ENCODE peak calls at places on chromosomes 3 and 15, in four cellular contexts. L is germinal center, J is A172, X is GM23338. E is an unnamed sample.

GRCh38 chr3:138678874-138679392 is 70.4 kb downstream of the FAIM start:
- DNase-seq in L (no peak), X (no peak), J (no peak), E (no peak)

GRCh38 chr3:29537889-29538609 is 257.2 kb downstream of the RBMS3 start:
- DNase-seq in X (no peak), J (no peak), L (no peak), E (no peak)

GRCh38 chr3:172106989-172107388 is 67.6 kb downstream of the FNDC3B start:
- DNase-seq in X (no peak), J (no peak), L (peak), E (peak)

GRCh38 chr3:31165399-31165860 is 271.0 kb upstream of the GADL1 start:
- DNase-seq in L (no peak), J (peak), X (no peak), E (no peak)

GRCh38 chr15:82540984-82541431 is 751 bp upstream of the RPS17 start:
- DNase-seq in J (no peak), X (peak), L (peak), E (peak)

GRCh38 chr3:88150371-88150770 is 612 bp downstream of the C3orf38 start:
- DNase-seq in L (peak), X (no peak), J (no peak), E (peak)

GRCh38 chr3:45402138-45402537 is 13.8 kb downstream of the LARS2 start:
- DNase-seq in L (no peak), X (no peak), J (no peak), E (no peak)

GRCh38 chr3:141955163-141955562 is 78.7 kb downstream of the ATP1B3 start:
- DNase-seq in J (peak), L (no peak), X (no peak), E (peak)

GRCh38 chr3:51930439-51930838 is 11.3 kb downstream of the RRP9 start:
- DNase-seq in X (no peak), J (no peak), L (no peak), E (no peak)

GRCh38 chr3:10447527-10448260 is 57.7 kb downstream of the ATP2B2 start:
- DNase-seq in L (no peak), X (no peak), J (no peak), E (no peak)

GRCh38 chr15:75354454-75354853 is 7.6 kb downstream of the NEIL1 start:
- DNase-seq in J (no peak), L (no peak), X (no peak), E (no peak)

GRCh38 chr3:9777695-9778023 is 7.9 kb upstream of the CAMK1 start:
- DNase-seq in J (no peak), L (no peak), X (no peak), E (no peak)

GRCh38 chr3:23807161-23808015 is 1.6 kb downstream of the UBE2E1 start:
- DNase-seq in L (no peak), X (peak), J (peak), E (peak)

GRCh38 chr3:53213276-53213675 is 42.5 kb downstream of the TKT start:
- DNase-seq in L (no peak), X (no peak), J (no peak), E (no peak)

GRCh38 chr15:75597667-75598341 is 18.7 kb upstream of the PTPN9 start:
- DNase-seq in L (no peak), X (peak), J (no peak), E (no peak)

GRCh38 chr15:88256261-88257230 is at the start of gene NTRK3:
- DNase-seq in X (peak), L (no peak), J (no peak), E (no peak)

GRCh38 chr3:14123308-14124222 is 1.1 kb downstream of the CHCHD4 start:
- DNase-seq in L (no peak), J (no peak), X (peak), E (no peak)

GRCh38 chr15:101590785-101591184 is 61.4 kb downstream of the TM2D3 start:
- DNase-seq in X (no peak), J (no peak), L (no peak), E (no peak)

E was measured in SW480.